ENCODE peak calls at places on chromosomes 4 and X, in five cellular contexts. W, R, M, S and U are unnamed samples.

GRCh38 chr4:147516133-147516532 is 35.2 kb downstream of the EDNRA start:
- DNase-seq in W (no peak), S (no peak), R (no peak), M (no peak), U (no peak)

GRCh38 chr4:184157322-184157721 is 60.4 kb downstream of the ENPP6 start:
- DNase-seq in M (no peak), W (no peak), R (no peak), S (no peak), U (no peak)

GRCh38 chr4:26081795-26082498 is 167.9 kb downstream of the SMIM20 start:
- DNase-seq in W (peak; percentile 47), S (peak; percentile 55), M (no peak), R (no peak), U (peak; percentile 36)

GRCh38 chr4:26896636-26897035 is 36.0 kb downstream of the STIM2 start:
- DNase-seq in M (no peak), S (peak; percentile 47), R (no peak), W (peak; percentile 67), U (no peak)

GRCh38 chrX:105872921-105873320 is 50.6 kb downstream of the NRK start:
- DNase-seq in W (peak; percentile 17), R (no peak), M (no peak), S (no peak), U (no peak)

GRCh38 chr4:42676066-42676951 is 19.4 kb upstream of the ATP8A1 start:
- DNase-seq in S (no peak), M (no peak), W (no peak), R (peak; percentile 51), U (no peak)

GRCh38 chr4:472881-473574 is 25.9 kb downstream of the ZNF721 start:
- DNase-seq in M (no peak), R (no peak), S (peak; percentile 16), W (peak; percentile 14), U (peak; percentile 17)

GRCh38 chr4:114386637-114387233 is 211.9 kb upstream of the UGT8 start:
- DNase-seq in R (no peak), W (peak; percentile 47), S (peak; percentile 54), M (no peak), U (peak; percentile 29)

GRCh38 chr4:40672528-40673522 is 43.2 kb upstream of the RBM47 start:
- DNase-seq in M (peak; percentile 38), W (peak; percentile 100), S (peak; percentile 97), R (no peak), U (peak; percentile 83)

GRCh38 chr4:108060164-108060563 is 70.5 kb downstream of the HADH start:
- DNase-seq in M (no peak), S (peak; percentile 48), R (no peak), W (peak; percentile 56), U (peak; percentile 44)